ENCODE peak calls at places on chromosome 17, in four cellular contexts. One of them, this sample, is unnamed.

GRCh38 chr17:62083651-62084050 is 18.6 kb upstream of the MED13 start:
- DNase-seq in IMR-90: no peak
- DNase-seq in BE2C: no peak
- DNase-seq in mammary epithelial cell: no peak
- DNase-seq in this sample: no peak

GRCh38 chr17:67531291-67531690 is 154.2 kb downstream of the PITPNC1 start:
- DNase-seq in mammary epithelial cell: no peak
- DNase-seq in IMR-90: no peak
- DNase-seq in BE2C: peak; percentile 34
- DNase-seq in this sample: no peak

GRCh38 chr17:42179911-42180410 is 981 bp downstream of the KCNH4 start:
- DNase-seq in mammary epithelial cell: peak; percentile 20
- DNase-seq in IMR-90: peak; percentile 30
- DNase-seq in BE2C: peak; percentile 81
- DNase-seq in this sample: no peak

GRCh38 chr17:28547623-28548416 is 4.6 kb downstream of the UNC119 start:
- DNase-seq in BE2C: peak; percentile 72
- DNase-seq in mammary epithelial cell: peak; percentile 50
- DNase-seq in IMR-90: peak; percentile 50
- DNase-seq in this sample: peak; percentile 86

GRCh38 chr17:42536372-42537155 is 523 bp downstream of the NAGLU start:
- DNase-seq in mammary epithelial cell: peak; percentile 70
- DNase-seq in BE2C: peak; percentile 89
- DNase-seq in IMR-90: peak; percentile 78
- DNase-seq in this sample: peak; percentile 62

GRCh38 chr17:4492762-4493561 is 5.7 kb upstream of the SPNS2 start:
- DNase-seq in BE2C: no peak
- DNase-seq in mammary epithelial cell: peak; percentile 32
- DNase-seq in IMR-90: peak; percentile 28
- DNase-seq in this sample: no peak

GRCh38 chr17:53006006-53006405 is 816.7 kb upstream of the KIF2B start:
- DNase-seq in IMR-90: no peak
- DNase-seq in mammary epithelial cell: no peak
- DNase-seq in BE2C: no peak
- DNase-seq in this sample: no peak

GRCh38 chr17:49873466-49873865 is 25.6 kb upstream of the TAC4 start:
- DNase-seq in mammary epithelial cell: no peak
- DNase-seq in IMR-90: no peak
- DNase-seq in BE2C: no peak
- DNase-seq in this sample: no peak

GRCh38 chr17:47239663-47240374 is 13.8 kb upstream of the ITGB3 start:
- DNase-seq in mammary epithelial cell: peak; percentile 96
- DNase-seq in IMR-90: peak; percentile 98
- DNase-seq in BE2C: peak; percentile 83
- DNase-seq in this sample: peak; percentile 58

GRCh38 chr17:79615926-79616325 is 5.1 kb upstream of the RBFOX3 start:
- DNase-seq in mammary epithelial cell: no peak
- DNase-seq in BE2C: no peak
- DNase-seq in IMR-90: no peak
- DNase-seq in this sample: peak; percentile 22

GRCh38 chr17:31327534-31328526 is 6.4 kb upstream of the EVI2A start:
- DNase-seq in IMR-90: peak; percentile 90
- DNase-seq in mammary epithelial cell: peak; percentile 80
- DNase-seq in BE2C: no peak
- DNase-seq in this sample: no peak

GRCh38 chr17:40841246-40841645 is 18.8 kb upstream of the KRT10 start:
- DNase-seq in BE2C: no peak
- DNase-seq in IMR-90: no peak
- DNase-seq in mammary epithelial cell: no peak
- DNase-seq in this sample: no peak

GRCh38 chr17:49035470-49036269 is 38.5 kb downstream of the IGF2BP1 start:
- DNase-seq in mammary epithelial cell: peak; percentile 48
- DNase-seq in IMR-90: peak; percentile 17
- DNase-seq in BE2C: peak; percentile 63
- DNase-seq in this sample: no peak

GRCh38 chr17:12995896-12996295 is 21.9 kb downstream of the ELAC2 start:
- DNase-seq in mammary epithelial cell: no peak
- DNase-seq in BE2C: no peak
- DNase-seq in IMR-90: no peak
- DNase-seq in this sample: no peak

GRCh38 chr17:41792835-41793748 is 6.6 kb upstream of the JUP start:
- DNase-seq in IMR-90: peak; percentile 60
- DNase-seq in mammary epithelial cell: peak; percentile 97
- DNase-seq in BE2C: peak; percentile 52
- DNase-seq in this sample: no peak

GRCh38 chr17:29155966-29156338 is 24.2 kb downstream of the MYO18A start:
- DNase-seq in mammary epithelial cell: no peak
- DNase-seq in IMR-90: peak; percentile 68
- DNase-seq in BE2C: no peak
- DNase-seq in this sample: no peak

GRCh38 chr17:50018909-50019308 is 23.9 kb upstream of the DLX3 start:
- DNase-seq in IMR-90: peak; percentile 28
- DNase-seq in BE2C: no peak
- DNase-seq in mammary epithelial cell: no peak
- DNase-seq in this sample: no peak

GRCh38 chr17:63998050-63998720 is at the start of gene PRR29:
- DNase-seq in mammary epithelial cell: peak; percentile 21
- DNase-seq in IMR-90: peak; percentile 31
- DNase-seq in BE2C: peak; percentile 89
- DNase-seq in this sample: peak; percentile 67

GRCh38 chr17:31830971-31831755 is 27.9 kb downstream of the COPRS start:
- DNase-seq in BE2C: no peak
- DNase-seq in IMR-90: peak; percentile 56
- DNase-seq in mammary epithelial cell: no peak
- DNase-seq in this sample: no peak

GRCh38 chr17:56136316-56136715 is 17.0 kb upstream of the ANKFN1 start:
- DNase-seq in BE2C: no peak
- DNase-seq in IMR-90: no peak
- DNase-seq in mammary epithelial cell: no peak
- DNase-seq in this sample: no peak

GRCh38 chr17:59327891-59328290 is 3.6 kb upstream of the YPEL2 start:
- DNase-seq in IMR-90: no peak
- DNase-seq in mammary epithelial cell: no peak
- DNase-seq in BE2C: no peak
- DNase-seq in this sample: no peak

GRCh38 chr17:4483012-4483840 is 15.5 kb upstream of the SPNS2 start:
- DNase-seq in mammary epithelial cell: peak; percentile 80
- DNase-seq in BE2C: no peak
- DNase-seq in IMR-90: no peak
- DNase-seq in this sample: no peak

GRCh38 chr17:50668025-50668837 is 33.5 kb downstream of the ABCC3 start:
- DNase-seq in BE2C: no peak
- DNase-seq in mammary epithelial cell: no peak
- DNase-seq in IMR-90: peak; percentile 41
- DNase-seq in this sample: no peak

DNA sequence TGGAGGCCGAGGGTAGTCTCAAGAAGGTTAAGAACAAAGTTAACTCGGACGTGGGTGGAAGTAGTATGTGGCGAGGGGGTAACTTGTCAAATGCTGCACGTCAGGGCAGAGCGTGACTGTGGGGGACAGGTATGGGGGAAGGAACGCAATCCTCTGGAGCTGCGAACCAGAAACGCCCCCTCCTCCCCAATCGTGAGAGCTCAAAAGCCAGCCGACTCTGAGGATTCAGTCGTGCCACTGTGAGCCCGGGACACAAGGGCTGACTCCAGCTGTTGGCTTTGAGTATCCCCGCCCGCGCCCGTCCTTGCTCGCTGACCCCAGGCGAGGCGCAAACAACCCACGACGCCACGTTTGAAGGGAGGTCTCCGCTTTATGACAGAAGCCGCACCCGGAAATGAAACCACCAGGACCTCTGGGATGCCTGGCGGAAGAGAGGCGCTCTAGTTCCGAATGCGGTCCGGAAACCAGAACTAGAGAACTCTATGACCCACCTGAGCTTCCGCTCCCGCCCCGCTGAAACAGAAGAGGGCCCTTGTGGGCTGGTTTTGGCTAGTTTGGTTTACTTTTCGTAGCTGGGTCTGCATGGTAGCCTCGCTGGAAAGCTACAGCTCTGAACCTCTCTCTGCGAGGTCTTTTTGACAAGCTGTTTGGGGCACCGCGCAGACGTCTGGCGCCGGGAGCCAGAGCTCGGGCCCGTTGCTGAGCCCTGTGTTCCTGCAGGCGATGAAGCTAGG is at the start of gene PEX12:
- DNase-seq in mammary epithelial cell: peak; percentile 81
- DNase-seq in IMR-90: peak; percentile 80
- DNase-seq in BE2C: peak; percentile 85
- DNase-seq in this sample: peak; percentile 77
- TF ChIP-seq CTCF in mammary epithelial cell: no peak
- TF ChIP-seq CTCF in IMR-90: no peak
- TF ChIP-seq CTCF in BE2C: no peak
- TF ChIP-seq CTCF in this sample: no peak

GRCh38 chr17:21058098-21058893 is 15.5 kb upstream of the USP22 start:
- DNase-seq in IMR-90: peak; percentile 45
- DNase-seq in BE2C: peak; percentile 18
- DNase-seq in mammary epithelial cell: peak; percentile 9
- DNase-seq in this sample: no peak
- TF ChIP-seq CTCF in IMR-90: peak; percentile 27
- TF ChIP-seq CTCF in BE2C: no peak
- TF ChIP-seq CTCF in mammary epithelial cell: peak; percentile 7
- TF ChIP-seq CTCF in this sample: no peak

DNA sequence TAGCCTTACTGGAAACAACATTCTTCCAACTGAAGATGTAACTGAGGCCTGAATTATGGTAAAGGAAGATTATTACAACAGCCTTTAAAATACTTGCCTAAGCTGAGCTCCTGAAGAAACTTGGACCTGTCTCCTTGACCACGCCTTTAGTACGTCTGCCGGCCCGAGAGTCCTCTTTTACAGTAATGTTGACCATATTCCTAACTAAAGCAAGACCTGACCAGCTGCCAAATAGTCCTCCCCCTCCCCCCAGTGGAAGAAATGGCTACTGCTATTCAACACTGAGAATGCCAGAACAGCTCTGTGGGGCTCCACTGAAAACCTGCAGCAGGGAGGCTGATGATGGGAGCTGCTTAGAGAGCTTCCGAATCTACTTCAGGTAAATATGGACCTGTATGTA is 12.6 kb upstream of the FOXJ1 start:
- DNase-seq in BE2C: no peak
- DNase-seq in mammary epithelial cell: no peak
- DNase-seq in IMR-90: peak; percentile 12
- DNase-seq in this sample: no peak
- TF ChIP-seq CTCF in BE2C: peak; percentile 16
- TF ChIP-seq CTCF in mammary epithelial cell: peak; percentile 29
- TF ChIP-seq CTCF in IMR-90: peak; percentile 34
- TF ChIP-seq CTCF in this sample: no peak

GRCh38 chr17:75487351-75488070 is 27.8 kb downstream of the CASKIN2 start:
- DNase-seq in BE2C: no peak
- DNase-seq in mammary epithelial cell: no peak
- DNase-seq in IMR-90: no peak
- DNase-seq in this sample: peak; percentile 70
- TF ChIP-seq CTCF in BE2C: no peak
- TF ChIP-seq CTCF in mammary epithelial cell: no peak
- TF ChIP-seq CTCF in IMR-90: peak; percentile 12
- TF ChIP-seq CTCF in this sample: peak; percentile 30

GRCh38 chr17:43906951-43907424 is 348 bp downstream of the MPP2 start:
- DNase-seq in mammary epithelial cell: no peak
- DNase-seq in IMR-90: no peak
- DNase-seq in BE2C: no peak
- DNase-seq in this sample: no peak

GRCh38 chr17:43905985-43906852 is 1.1 kb downstream of the MPP2 start:
- DNase-seq in BE2C: peak; percentile 79
- DNase-seq in IMR-90: peak; percentile 45
- DNase-seq in mammary epithelial cell: no peak
- DNase-seq in this sample: no peak

GRCh38 chr17:43905400-43905984 is 1.8 kb downstream of the MPP2 start:
- DNase-seq in BE2C: no peak
- DNase-seq in mammary epithelial cell: no peak
- DNase-seq in IMR-90: no peak
- DNase-seq in this sample: no peak

GRCh38 chr17:43908111-43908721 is 880 bp upstream of the MPP2 start:
- DNase-seq in IMR-90: peak; percentile 65
- DNase-seq in mammary epithelial cell: no peak
- DNase-seq in BE2C: peak; percentile 72
- DNase-seq in this sample: no peak

GRCh38 chr17:43907425-43907981 is at the start of gene MPP2:
- DNase-seq in mammary epithelial cell: no peak
- DNase-seq in BE2C: peak; percentile 86
- DNase-seq in IMR-90: peak; percentile 58
- DNase-seq in this sample: no peak
- TF ChIP-seq CTCF in mammary epithelial cell: peak; percentile 10
- TF ChIP-seq CTCF in BE2C: no peak
- TF ChIP-seq CTCF in IMR-90: peak; percentile 17
- TF ChIP-seq CTCF in this sample: peak; percentile 16

This sample was measured in CD14-positive monocyte.